ENCODE peak calls at places on chromosomes 5 and 9, in six cellular contexts. L is WTC11, W is type B pancreatic cell, O is PC-3, N is breast epithelium, F is dorsolateral prefrontal cortex. P is an unnamed sample.
A peak's percentile ranks its signal among the peaks of the same experiment; 100 is the strongest.

GRCh38 chr9:75540185-75540584 is 350.3 kb upstream of the PCSK5 start:
- DNase-seq in L (no peak), W (no peak), O (no peak), N (no peak), F (no peak), P (no peak)

GRCh38 chr5:172441262-172441751 is 13.0 kb downstream of the SH3PXD2B start:
- DNase-seq in L (no peak), W (no peak), O (no peak), N (no peak), F (no peak), P (no peak)

GRCh38 chr9:74528207-74528606 is 31.1 kb downstream of the RORB start:
- DNase-seq in L (no peak), W (no peak), O (no peak), N (no peak), F (no peak), P (no peak)

GRCh38 chr5:174354571-174354970 is 309.1 kb downstream of the NSG2 start:
- DNase-seq in L (no peak), W (no peak), O (no peak), N (no peak), F (no peak), P (no peak)

GRCh38 chr5:160693831-160694473 is 158.1 kb downstream of the ATP10B start:
- DNase-seq in L (no peak), W (no peak), O (no peak), N (no peak), F (no peak), P (peak; percentile 46)

GRCh38 chr5:91182763-91183162 is 200.4 kb downstream of the ARRDC3 start:
- DNase-seq in L (peak; percentile 17), W (no peak), O (no peak), N (no peak), F (no peak), P (no peak)

GRCh38 chr9:21690561-21690960 is 111.9 kb upstream of the MTAP start:
- DNase-seq in L (no peak), W (no peak), O (no peak), N (no peak), F (no peak), P (peak; percentile 50)

GRCh38 chr9:127835930-127836586 is 18.4 kb downstream of the ENG start:
- DNase-seq in L (no peak), W (no peak), O (no peak), N (no peak), F (no peak), P (no peak)

GRCh38 chr9:117043159-117043558 is 356.1 kb downstream of the TRIM32 start:
- DNase-seq in L (no peak), W (no peak), O (no peak), N (no peak), F (no peak), P (no peak)

GRCh38 chr5:93511445-93511844 is 69.6 kb downstream of the NR2F1-AS1 start:
- DNase-seq in L (no peak), W (no peak), O (no peak), N (no peak), F (no peak), P (no peak)

GRCh38 chr5:75052461-75053285 is at the start of gene GCNT4:
- DNase-seq in L (peak; percentile 62), W (peak; percentile 75), O (peak; percentile 24), N (no peak), F (no peak), P (no peak)

GRCh38 chr5:159741829-159742228 is 174.5 kb upstream of the ADRA1B start:
- DNase-seq in L (no peak), W (no peak), O (no peak), N (no peak), F (no peak), P (no peak)

GRCh38 chr9:17521456-17521855 is 57.4 kb upstream of the SH3GL2 start:
- DNase-seq in L (no peak), W (no peak), O (no peak), N (no peak), F (no peak), P (no peak)

GRCh38 chr5:32165597-32165996 is 8.5 kb downstream of the GOLPH3 start:
- DNase-seq in L (no peak), W (no peak), O (no peak), N (no peak), F (no peak), P (no peak)

GRCh38 chr5:112119527-112119926 is 299.6 kb downstream of the EPB41L4A start:
- DNase-seq in L (no peak), W (no peak), O (no peak), N (no peak), F (no peak), P (no peak)

GRCh38 chr5:93599427-93600146 is 16.6 kb downstream of the NR2F1 start:
- DNase-seq in L (peak; percentile 38), W (no peak), O (no peak), N (no peak), F (no peak), P (no peak)

GRCh38 chr9:36832232-36832795 is 201.8 kb downstream of the PAX5 start:
- DNase-seq in L (no peak), W (no peak), O (no peak), N (no peak), F (peak; percentile 31), P (no peak)

GRCh38 chr9:108787664-108788048 is 68.1 kb downstream of the ACTL7B start:
- DNase-seq in L (no peak), W (no peak), O (no peak), N (no peak), F (no peak), P (peak; percentile 87)

GRCh38 chr9:125397736-125398135 is 136.1 kb downstream of the GAPVD1 start:
- DNase-seq in L (no peak), W (no peak), O (no peak), N (no peak), F (no peak), P (no peak)

GRCh38 chr9:89919171-89919681 is 314.4 kb downstream of the GADD45G start:
- DNase-seq in L (peak; percentile 67), W (no peak), O (no peak), N (no peak), F (no peak), P (peak; percentile 16)

GRCh38 chr9:100492952-100493351 is 20.0 kb downstream of the TMEFF1 start:
- DNase-seq in L (no peak), W (no peak), O (peak; percentile 8), N (no peak), F (no peak), P (no peak)
- TF ChIP-seq CTCF in L (no peak), W (no peak), O (peak; percentile 16), N (no peak), F (no peak), P (no peak)

DNA sequence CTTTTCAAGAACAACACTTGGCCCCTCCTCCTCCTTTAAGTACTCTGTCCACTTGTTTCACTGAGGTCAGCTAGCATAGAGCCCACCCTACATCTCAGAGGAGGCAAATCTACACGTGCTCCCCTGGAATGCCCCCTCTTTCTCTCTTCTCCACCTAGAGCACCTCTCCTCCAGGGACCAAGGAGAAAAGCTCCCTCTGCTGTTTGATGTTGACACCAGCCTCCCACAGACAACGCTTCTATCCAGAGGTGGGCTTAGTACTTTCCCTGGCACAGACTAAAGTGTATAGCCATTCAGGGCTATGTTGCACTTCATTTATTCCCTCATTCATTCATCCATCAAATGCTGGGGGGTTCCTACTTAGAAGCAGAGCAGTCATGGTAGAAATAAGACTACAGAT is 68.2 kb upstream of the TAF1L start:
- DNase-seq in L (peak; percentile 19), W (no peak), O (peak; percentile 29), N (no peak), F (no peak), P (peak; percentile 17)
- TF ChIP-seq CTCF in L (no peak), W (no peak), O (peak; percentile 60), N (no peak), F (no peak), P (peak; percentile 45)

GRCh38 chr5:132134384-132134783 is 60.8 kb downstream of the CSF2 start:
- DNase-seq in L (no peak), W (no peak), O (peak; percentile 59), N (no peak), F (no peak), P (peak; percentile 48)
- TF ChIP-seq CTCF in L (no peak), W (peak; percentile 52), O (peak; percentile 60), N (no peak), F (no peak), P (peak; percentile 12)

GRCh38 chr9:109912726-109913460 is 132.9 kb downstream of the PALM2AKAP2 start:
- DNase-seq in L (no peak), W (no peak), O (peak; percentile 22), N (no peak), F (no peak), P (peak; percentile 38)
- TF ChIP-seq CTCF in L (no peak), W (no peak), O (no peak), N (no peak), F (no peak), P (no peak)

GRCh38 chr9:362936-363335 is 148.3 kb downstream of the DOCK8 start:
- DNase-seq in L (no peak), W (no peak), O (no peak), N (no peak), F (no peak), P (no peak)

GRCh38 chr9:370081-370480 is 155.4 kb downstream of the DOCK8 start:
- DNase-seq in L (no peak), W (no peak), O (no peak), N (no peak), F (no peak), P (no peak)

GRCh38 chr9:371349-371748 is 156.7 kb downstream of the DOCK8 start:
- DNase-seq in L (no peak), W (no peak), O (no peak), N (no peak), F (no peak), P (no peak)

GRCh38 chr9:365451-365850 is 150.8 kb downstream of the DOCK8 start:
- DNase-seq in L (no peak), W (no peak), O (no peak), N (no peak), F (no peak), P (no peak)

DNA sequence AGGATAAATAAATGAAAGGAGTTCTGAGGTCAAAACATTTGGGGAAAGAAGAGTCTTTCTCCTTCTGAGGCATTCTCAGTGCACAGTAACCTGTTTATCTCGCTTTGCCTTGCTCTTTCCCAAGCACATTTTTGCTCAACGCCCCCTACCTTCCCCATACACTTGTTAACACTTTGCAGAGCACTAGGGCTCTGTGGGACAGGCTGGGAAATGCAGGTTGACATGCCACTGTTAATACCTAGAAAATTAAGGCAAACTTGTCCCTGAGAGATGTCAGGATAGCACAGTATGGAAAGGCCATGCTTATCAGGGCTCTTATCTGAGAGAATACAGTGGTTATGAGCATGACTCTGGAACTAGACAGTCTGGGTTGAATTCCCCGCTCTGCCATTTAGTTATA is 152.0 kb downstream of the DOCK8 start:
- DNase-seq in L (no peak), W (no peak), O (no peak), N (no peak), F (no peak), P (no peak)
- TF ChIP-seq CTCF in L (no peak), W (no peak), O (no peak), N (no peak), F (no peak), P (no peak)

P was measured in bronchial epithelial cell.